ENCODE peak calls at places on chromosomes 13 and 19, in four cellular contexts. L is GM23338, D is AG04450, Y is aorta. B is an unnamed sample.

GRCh38 chr19:56084835-56085536 is 36.1 kb downstream of the ZNF787 start:
- DNase-seq in L (no peak), D (no peak), Y (peak; percentile 61), B (no peak)

GRCh38 chr13:112261924-112262323 is 114.2 kb upstream of the SPACA7 start:
- DNase-seq in L (no peak), D (no peak), Y (no peak), B (no peak)

GRCh38 chr13:51246005-51246404 is 23.8 kb downstream of the FAM124A start:
- DNase-seq in L (no peak), D (no peak), Y (no peak), B (no peak)

GRCh38 chr19:51372649-51373504 is at the start of gene NKG7:
- DNase-seq in L (no peak), D (no peak), Y (peak; percentile 32), B (no peak)

GRCh38 chr19:14406645-14407331 is 12.4 kb downstream of the DDX39A start:
- DNase-seq in L (no peak), D (no peak), Y (no peak), B (no peak)

GRCh38 chr19:20162821-20163220 is 4.2 kb upstream of the ZNF486 start:
- DNase-seq in L (no peak), D (no peak), Y (no peak), B (no peak)

GRCh38 chr19:58476498-58477015 is 405 bp downstream of the ZNF446 start:
- DNase-seq in L (no peak), D (no peak), Y (peak; percentile 82), B (no peak)

GRCh38 chr19:55336101-55336500 is 3.6 kb upstream of the KMT5C start:
- DNase-seq in L (no peak), D (no peak), Y (no peak), B (peak; percentile 93)

GRCh38 chr19:56091751-56092546 is 29.1 kb downstream of the ZNF787 start:
- DNase-seq in L (no peak), D (no peak), Y (no peak), B (peak; percentile 63)

GRCh38 chr19:32233091-32233490 is 112.3 kb upstream of the ZNF507 start:
- DNase-seq in L (no peak), D (no peak), Y (no peak), B (no peak)

GRCh38 chr13:93225610-93226009 is 997 bp upstream of the GPC6 start:
- DNase-seq in L (no peak), D (no peak), Y (no peak), B (peak; percentile 70)

GRCh38 chr13:74290324-74290773 is 156.1 kb upstream of the KLF12 start:
- DNase-seq in L (peak; percentile 93), D (peak; percentile 48), Y (no peak), B (peak; percentile 98)

GRCh38 chr13:33321686-33322473 is 36.3 kb upstream of the STARD13 start:
- DNase-seq in L (no peak), D (no peak), Y (no peak), B (no peak)

GRCh38 chr19:44800461-44800860 is 8.4 kb upstream of the BCAM start:
- DNase-seq in L (peak; percentile 96), D (peak; percentile 33), Y (peak; percentile 96), B (peak; percentile 54)

GRCh38 chr13:95385808-95386207 is 84.6 kb upstream of the ABCC4 start:
- DNase-seq in L (no peak), D (no peak), Y (no peak), B (no peak)

GRCh38 chr13:106104281-106104901 is 431.1 kb downstream of the EFNB2 start:
- DNase-seq in L (no peak), D (peak; percentile 60), Y (no peak), B (peak; percentile 89)

GRCh38 chr19:56350416-56351045 is 35.9 kb upstream of the ZSCAN5A start:
- DNase-seq in L (peak; percentile 84), D (peak; percentile 3), Y (no peak), B (peak; percentile 13)

GRCh38 chr19:54127688-54128440 is 9.7 kb upstream of the CNOT3 start:
- DNase-seq in L (no peak), D (no peak), Y (no peak), B (no peak)

GRCh38 chr19:51148571-51148970 is 6.5 kb downstream of the SIGLEC7 start:
- DNase-seq in L (no peak), D (no peak), Y (no peak), B (no peak)

GRCh38 chr19:51473009-51473707 is 5.2 kb upstream of the CEACAM18 start:
- DNase-seq in L (peak; percentile 87), D (peak; percentile 30), Y (peak; percentile 84), B (no peak)

GRCh38 chr13:37484056-37484455 is 114.5 kb downstream of the POSTN start:
- DNase-seq in L (no peak), D (no peak), Y (no peak), B (no peak)

GRCh38 chr13:113115363-113116205 is 7.0 kb upstream of the F10 start:
- DNase-seq in L (no peak), D (no peak), Y (peak; percentile 65), B (no peak)

GRCh38 chr13:30108913-30109237 is 198.5 kb downstream of the KATNAL1 start:
- DNase-seq in L (no peak), D (no peak), Y (no peak), B (peak; percentile 87)

GRCh38 chr13:62250501-62251175 is 835.0 kb upstream of the PCDH20 start:
- DNase-seq in L (no peak), D (no peak), Y (no peak), B (no peak)

GRCh38 chr13:52353116-52353718 is 52.8 kb downstream of the THSD1 start:
- DNase-seq in L (no peak), D (no peak), Y (no peak), B (no peak)

GRCh38 chr19:47371269-47371668 is 22.2 kb downstream of the DHX34 start:
- DNase-seq in L (no peak), D (no peak), Y (no peak), B (no peak)

GRCh38 chr19:28612275-28612769 is 600.6 kb downstream of the UQCRFS1 start:
- DNase-seq in L (peak; percentile 52), D (no peak), Y (no peak), B (no peak)

GRCh38 chr19:51698296-51698695 is 5.2 kb downstream of the SPACA6 start:
- DNase-seq in L (no peak), D (no peak), Y (no peak), B (no peak)

GRCh38 chr19:2685204-2685704 is 17.2 kb downstream of the GNG7 start:
- DNase-seq in L (no peak), D (no peak), Y (no peak), B (no peak)

GRCh38 chr19:35347171-35347929 is at the start of gene FFAR1:
- DNase-seq in L (no peak), D (no peak), Y (peak; percentile 51), B (no peak)
- H3K27ac ChIP-seq in L (no peak within 1 kb of the TSS), D (no peak within 1 kb of the TSS), Y (no peak within 1 kb of the TSS), B (no peak within 1 kb of the TSS)

GRCh38 chr19:43749152-43749551 is 5.6 kb downstream of the SMG9 start:
- DNase-seq in L (no peak), D (no peak), Y (no peak), B (no peak)

GRCh38 chr19:43748205-43748594 is 6.6 kb downstream of the SMG9 start:
- DNase-seq in L (no peak), D (no peak), Y (no peak), B (no peak)

GRCh38 chr19:43747557-43748204 is 7.1 kb downstream of the SMG9 start:
- DNase-seq in L (no peak), D (no peak), Y (no peak), B (no peak)

GRCh38 chr19:43749898-43750297 is 4.9 kb downstream of the SMG9 start:
- DNase-seq in L (no peak), D (no peak), Y (no peak), B (no peak)

DNA sequence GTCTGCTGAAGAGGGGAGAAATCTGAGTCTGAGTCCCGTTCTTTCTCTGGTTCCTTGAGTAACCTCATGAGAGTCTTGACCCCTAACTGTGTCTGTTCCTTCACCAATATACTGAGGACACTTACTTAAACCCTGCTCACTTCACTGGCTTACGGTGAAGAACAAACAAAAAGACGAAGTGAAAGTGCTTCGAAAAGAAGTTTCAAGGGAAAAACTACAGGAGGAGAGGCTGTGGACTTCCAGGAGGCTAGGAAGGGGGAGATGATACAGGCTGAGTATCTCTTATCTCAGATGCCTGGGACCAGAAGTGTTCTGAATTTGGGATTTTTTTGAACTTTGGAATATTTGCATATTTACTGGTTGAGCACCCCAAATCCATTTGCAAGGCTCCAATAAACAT is 6.1 kb downstream of the SMG9 start:
- DNase-seq in L (no peak), D (no peak), Y (no peak), B (no peak)
- H3K27ac ChIP-seq in L (no peak overlapping the region), D (no peak overlapping the region), Y (no peak overlapping the region), B (no peak overlapping the region)

DNA sequence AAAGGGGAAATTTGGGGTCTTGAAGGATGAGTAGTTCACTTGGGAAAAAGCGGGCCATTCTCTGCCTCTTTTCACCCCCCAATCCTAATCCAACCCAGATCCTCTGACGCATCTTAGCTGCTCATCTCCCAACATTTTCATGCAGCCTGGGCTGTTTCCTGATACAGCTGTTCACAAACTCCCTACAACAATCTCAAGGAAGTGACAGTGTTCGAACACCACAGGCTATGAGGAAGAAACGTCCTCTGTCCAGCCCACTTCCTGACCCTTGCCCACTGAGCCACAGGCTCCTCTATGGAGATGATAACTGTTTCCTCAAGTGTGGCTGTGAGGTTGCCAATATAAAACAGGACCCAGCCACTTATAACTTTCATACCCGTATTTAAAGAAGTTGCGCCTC is 16.2 kb downstream of the LMTK3 start:
- DNase-seq in L (no peak), D (no peak), Y (no peak), B (no peak)
- H3K27ac ChIP-seq in L (no peak overlapping the region), D (no peak overlapping the region), Y (no peak overlapping the region), B (no peak overlapping the region)

GRCh38 chr19:33376423-33376822 is 2.9 kb downstream of the CEBPG start:
- DNase-seq in L (no peak), D (no peak), Y (peak; percentile 92), B (no peak)
- H3K27ac ChIP-seq in L (no peak overlapping the region), D (no peak overlapping the region), Y (no peak overlapping the region), B (peak overlapping the region; percentile 63)

GRCh38 chr19:40662925-40663711 is 27.3 kb downstream of the NUMBL start:
- DNase-seq in L (peak; percentile 94), D (peak; percentile 79), Y (peak; percentile 98), B (no peak)
- H3K27ac ChIP-seq in L (peak overlapping the region; percentile 63), D (peak overlapping the region; percentile 91), Y (no peak overlapping the region), B (no peak overlapping the region)

DNA sequence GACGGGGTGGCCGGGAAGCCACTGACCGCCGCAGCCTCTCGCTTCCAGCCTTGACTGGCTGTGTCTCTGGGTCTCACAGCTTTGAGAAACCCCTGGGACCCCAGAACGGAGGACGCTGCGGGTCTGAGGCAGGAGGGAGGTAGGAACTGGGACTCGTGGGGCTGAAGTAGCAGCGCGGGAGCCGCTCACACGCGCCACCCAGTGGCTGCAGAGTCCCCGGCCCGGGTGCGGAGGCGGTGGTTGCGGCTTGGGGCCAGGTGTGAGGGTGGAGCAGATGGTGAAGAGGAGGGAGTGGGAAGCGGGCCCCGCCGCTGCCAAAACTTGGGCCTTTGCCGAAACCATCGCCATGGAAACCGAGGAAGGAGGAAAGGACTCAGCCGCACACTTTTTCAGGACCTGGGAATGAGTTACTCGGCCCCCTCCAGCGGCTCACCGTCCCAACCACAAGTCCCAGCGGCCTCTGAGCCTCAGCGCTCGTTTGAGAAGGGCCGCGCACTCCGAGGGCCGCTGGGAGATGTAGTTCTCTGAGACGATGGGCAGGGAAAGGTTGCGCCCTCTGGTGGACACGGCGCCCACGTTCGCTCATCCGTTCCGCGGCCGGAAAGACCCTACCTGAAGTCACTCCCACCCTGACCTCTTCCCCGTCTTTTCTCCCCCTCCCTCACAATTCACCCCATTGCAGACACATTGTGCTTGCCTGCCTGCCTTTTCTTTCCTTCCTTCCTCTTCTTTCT is 2.2 kb upstream of the SLC17A7 start:
- DNase-seq in L (peak; percentile 98), D (peak; percentile 87), Y (peak; percentile 98), B (peak; percentile 76)
- H3K27ac ChIP-seq in L (peak overlapping the region; percentile 93), D (no peak overlapping the region), Y (no peak overlapping the region), B (no peak overlapping the region)

B was measured in foreskin keratinocyte.